ENCODE peak calls at places on chromosomes 13 and 19, in seven cellular contexts. One of them, this sample, is unnamed.

GRCh38 chr13:51453308-51453958 is 597 bp upstream of the INTS6 start:
- DNase-seq in ovary: no peak
- DNase-seq in body of pancreas: peak; percentile 83
- DNase-seq in CD4-positive, alpha-beta T cell: peak; percentile 73
- DNase-seq in ascending aorta: no peak
- DNase-seq in upper lobe of right lung: peak; percentile 94
- DNase-seq in cardiac muscle cell: no peak
- DNase-seq in this sample: no peak

GRCh38 chr13:62702502-62702901 is 1286.9 kb upstream of the PCDH20 start:
- DNase-seq in ovary: no peak
- DNase-seq in body of pancreas: no peak
- DNase-seq in CD4-positive, alpha-beta T cell: no peak
- DNase-seq in ascending aorta: no peak
- DNase-seq in upper lobe of right lung: no peak
- DNase-seq in cardiac muscle cell: no peak
- DNase-seq in this sample: no peak

GRCh38 chr19:16118489-16119033 is 6.9 kb downstream of the RAB8A start:
- DNase-seq in ovary: no peak
- DNase-seq in body of pancreas: no peak
- DNase-seq in CD4-positive, alpha-beta T cell: no peak
- DNase-seq in ascending aorta: no peak
- DNase-seq in upper lobe of right lung: peak; percentile 72
- DNase-seq in cardiac muscle cell: no peak
- DNase-seq in this sample: peak; percentile 44

GRCh38 chr13:30892966-30893365 is 13.1 kb upstream of the MEDAG start:
- DNase-seq in ovary: no peak
- DNase-seq in body of pancreas: no peak
- DNase-seq in CD4-positive, alpha-beta T cell: no peak
- DNase-seq in ascending aorta: peak; percentile 86
- DNase-seq in upper lobe of right lung: no peak
- DNase-seq in cardiac muscle cell: peak; percentile 42
- DNase-seq in this sample: no peak

GRCh38 chr13:91659583-91660415 is 261.4 kb downstream of the GPC5 start:
- DNase-seq in ovary: no peak
- DNase-seq in body of pancreas: no peak
- DNase-seq in CD4-positive, alpha-beta T cell: no peak
- DNase-seq in ascending aorta: no peak
- DNase-seq in upper lobe of right lung: no peak
- DNase-seq in cardiac muscle cell: no peak
- DNase-seq in this sample: no peak

GRCh38 chr13:22017226-22017625 is 346.4 kb downstream of the FGF9 start:
- DNase-seq in ovary: no peak
- DNase-seq in body of pancreas: no peak
- DNase-seq in CD4-positive, alpha-beta T cell: no peak
- DNase-seq in ascending aorta: no peak
- DNase-seq in upper lobe of right lung: no peak
- DNase-seq in cardiac muscle cell: no peak
- DNase-seq in this sample: no peak

GRCh38 chr19:29952127-29952526 is 10.1 kb downstream of the URI1 start:
- DNase-seq in ovary: no peak
- DNase-seq in body of pancreas: no peak
- DNase-seq in CD4-positive, alpha-beta T cell: no peak
- DNase-seq in ascending aorta: no peak
- DNase-seq in upper lobe of right lung: no peak
- DNase-seq in cardiac muscle cell: no peak
- DNase-seq in this sample: no peak

GRCh38 chr13:47306991-47307390 is 410.1 kb upstream of the HTR2A start:
- DNase-seq in ovary: no peak
- DNase-seq in body of pancreas: no peak
- DNase-seq in CD4-positive, alpha-beta T cell: no peak
- DNase-seq in ascending aorta: no peak
- DNase-seq in upper lobe of right lung: no peak
- DNase-seq in cardiac muscle cell: no peak
- DNase-seq in this sample: no peak

GRCh38 chr13:111573801-111574200 is 253.4 kb downstream of the TEX29 start:
- DNase-seq in ovary: no peak
- DNase-seq in body of pancreas: no peak
- DNase-seq in CD4-positive, alpha-beta T cell: no peak
- DNase-seq in ascending aorta: no peak
- DNase-seq in upper lobe of right lung: no peak
- DNase-seq in cardiac muscle cell: no peak
- DNase-seq in this sample: no peak

GRCh38 chr13:29936051-29936813 is 85.8 kb upstream of the UBL3 start:
- DNase-seq in ovary: no peak
- DNase-seq in body of pancreas: no peak
- DNase-seq in CD4-positive, alpha-beta T cell: no peak
- DNase-seq in ascending aorta: no peak
- DNase-seq in upper lobe of right lung: no peak
- DNase-seq in cardiac muscle cell: no peak
- DNase-seq in this sample: peak; percentile 54

GRCh38 chr19:14404322-14404721 is 14.8 kb downstream of the DDX39A start:
- DNase-seq in ovary: no peak
- DNase-seq in body of pancreas: no peak
- DNase-seq in CD4-positive, alpha-beta T cell: no peak
- DNase-seq in ascending aorta: no peak
- DNase-seq in upper lobe of right lung: no peak
- DNase-seq in cardiac muscle cell: no peak
- DNase-seq in this sample: no peak

GRCh38 chr13:27712421-27712820 is 79.9 kb upstream of the GSX1 start:
- DNase-seq in ovary: no peak
- DNase-seq in body of pancreas: peak; percentile 33
- DNase-seq in CD4-positive, alpha-beta T cell: no peak
- DNase-seq in ascending aorta: no peak
- DNase-seq in upper lobe of right lung: no peak
- DNase-seq in cardiac muscle cell: peak; percentile 34
- DNase-seq in this sample: no peak

GRCh38 chr13:48004201-48004600 is 3.1 kb upstream of the SUCLA2 start:
- DNase-seq in ovary: no peak
- DNase-seq in body of pancreas: no peak
- DNase-seq in CD4-positive, alpha-beta T cell: no peak
- DNase-seq in ascending aorta: no peak
- DNase-seq in upper lobe of right lung: no peak
- DNase-seq in cardiac muscle cell: no peak
- DNase-seq in this sample: no peak

GRCh38 chr19:49921871-49922755 is 6.9 kb upstream of the ATF5 start:
- DNase-seq in ovary: no peak
- DNase-seq in body of pancreas: no peak
- DNase-seq in CD4-positive, alpha-beta T cell: no peak
- DNase-seq in ascending aorta: no peak
- DNase-seq in upper lobe of right lung: no peak
- DNase-seq in cardiac muscle cell: no peak
- DNase-seq in this sample: no peak

GRCh38 chr19:33686246-33686645 is 64.5 kb downstream of the CHST8 start:
- DNase-seq in ovary: no peak
- DNase-seq in body of pancreas: no peak
- DNase-seq in CD4-positive, alpha-beta T cell: no peak
- DNase-seq in ascending aorta: peak; percentile 54
- DNase-seq in upper lobe of right lung: peak; percentile 18
- DNase-seq in cardiac muscle cell: no peak
- DNase-seq in this sample: no peak

GRCh38 chr19:44277331-44277730 is 17.6 kb downstream of the ZNF233 start:
- DNase-seq in ovary: no peak
- DNase-seq in body of pancreas: no peak
- DNase-seq in CD4-positive, alpha-beta T cell: no peak
- DNase-seq in ascending aorta: no peak
- DNase-seq in upper lobe of right lung: no peak
- DNase-seq in cardiac muscle cell: no peak
- DNase-seq in this sample: no peak

GRCh38 chr13:45316210-45316799 is 24.7 kb downstream of the TPT1 start:
- DNase-seq in ovary: no peak
- DNase-seq in body of pancreas: no peak
- DNase-seq in CD4-positive, alpha-beta T cell: no peak
- DNase-seq in ascending aorta: no peak
- DNase-seq in upper lobe of right lung: no peak
- DNase-seq in cardiac muscle cell: no peak
- DNase-seq in this sample: no peak

GRCh38 chr19:38617283-38617763 is 430 bp downstream of the MAP4K1 start:
- DNase-seq in ovary: no peak
- DNase-seq in body of pancreas: no peak
- DNase-seq in CD4-positive, alpha-beta T cell: no peak
- DNase-seq in ascending aorta: no peak
- DNase-seq in upper lobe of right lung: no peak
- DNase-seq in cardiac muscle cell: no peak
- DNase-seq in this sample: no peak

GRCh38 chr19:12994701-12995595 is at the start of gene NFIX:
- DNase-seq in ovary: peak; percentile 82
- DNase-seq in body of pancreas: peak; percentile 73
- DNase-seq in CD4-positive, alpha-beta T cell: peak; percentile 42
- DNase-seq in ascending aorta: peak; percentile 86
- DNase-seq in upper lobe of right lung: peak; percentile 87
- DNase-seq in cardiac muscle cell: peak; percentile 80
- DNase-seq in this sample: peak; percentile 76

GRCh38 chr13:67390462-67391093 is 160.4 kb upstream of the PCDH9 start:
- DNase-seq in ovary: no peak
- DNase-seq in body of pancreas: no peak
- DNase-seq in CD4-positive, alpha-beta T cell: no peak
- DNase-seq in ascending aorta: no peak
- DNase-seq in upper lobe of right lung: no peak
- DNase-seq in cardiac muscle cell: no peak
- DNase-seq in this sample: no peak

GRCh38 chr13:100941811-100942361 is 267.3 kb upstream of the TMTC4 start:
- DNase-seq in ovary: no peak
- DNase-seq in body of pancreas: no peak
- DNase-seq in CD4-positive, alpha-beta T cell: no peak
- DNase-seq in ascending aorta: no peak
- DNase-seq in upper lobe of right lung: no peak
- DNase-seq in cardiac muscle cell: no peak
- DNase-seq in this sample: no peak

GRCh38 chr19:55169136-55169535 is 2.7 kb upstream of the DNAAF3 start:
- DNase-seq in ovary: no peak
- DNase-seq in body of pancreas: no peak
- DNase-seq in CD4-positive, alpha-beta T cell: no peak
- DNase-seq in ascending aorta: no peak
- DNase-seq in upper lobe of right lung: no peak
- DNase-seq in cardiac muscle cell: no peak
- DNase-seq in this sample: no peak

GRCh38 chr19:49554701-49555181 is 25.6 kb downstream of the NOSIP start:
- DNase-seq in ovary: no peak
- DNase-seq in body of pancreas: peak; percentile 36
- DNase-seq in CD4-positive, alpha-beta T cell: no peak
- DNase-seq in ascending aorta: no peak
- DNase-seq in upper lobe of right lung: no peak
- DNase-seq in cardiac muscle cell: no peak
- DNase-seq in this sample: peak; percentile 57

GRCh38 chr19:53659292-53659691 is 27.5 kb downstream of the DPRX start:
- DNase-seq in ovary: no peak
- DNase-seq in body of pancreas: no peak
- DNase-seq in CD4-positive, alpha-beta T cell: no peak
- DNase-seq in ascending aorta: no peak
- DNase-seq in upper lobe of right lung: no peak
- DNase-seq in cardiac muscle cell: peak; percentile 85
- DNase-seq in this sample: no peak
- TF ChIP-seq CTCF in ovary: no peak
- TF ChIP-seq CTCF in body of pancreas: no peak
- TF ChIP-seq CTCF in CD4-positive, alpha-beta T cell: no peak
- TF ChIP-seq CTCF in ascending aorta: no peak
- TF ChIP-seq CTCF in upper lobe of right lung: peak; percentile 45
- TF ChIP-seq CTCF in cardiac muscle cell: no peak
- TF ChIP-seq CTCF in this sample: peak; percentile 21

GRCh38 chr19:3672575-3672948 is 27.7 kb downstream of the PIP5K1C start:
- DNase-seq in ovary: no peak
- DNase-seq in body of pancreas: no peak
- DNase-seq in CD4-positive, alpha-beta T cell: no peak
- DNase-seq in ascending aorta: no peak
- DNase-seq in upper lobe of right lung: no peak
- DNase-seq in cardiac muscle cell: no peak
- DNase-seq in this sample: no peak
- H3K27ac ChIP-seq in ovary: peak overlapping the region; percentile 90
- H3K27ac ChIP-seq in body of pancreas: no peak overlapping the region
- H3K27ac ChIP-seq in CD4-positive, alpha-beta T cell: no peak overlapping the region
- H3K27ac ChIP-seq in ascending aorta: peak overlapping the region; percentile 99
- H3K27ac ChIP-seq in upper lobe of right lung: peak overlapping the region; percentile 85
- H3K27ac ChIP-seq in cardiac muscle cell: peak overlapping the region; percentile 63
- H3K27ac ChIP-seq in this sample: no peak overlapping the region

DNA sequence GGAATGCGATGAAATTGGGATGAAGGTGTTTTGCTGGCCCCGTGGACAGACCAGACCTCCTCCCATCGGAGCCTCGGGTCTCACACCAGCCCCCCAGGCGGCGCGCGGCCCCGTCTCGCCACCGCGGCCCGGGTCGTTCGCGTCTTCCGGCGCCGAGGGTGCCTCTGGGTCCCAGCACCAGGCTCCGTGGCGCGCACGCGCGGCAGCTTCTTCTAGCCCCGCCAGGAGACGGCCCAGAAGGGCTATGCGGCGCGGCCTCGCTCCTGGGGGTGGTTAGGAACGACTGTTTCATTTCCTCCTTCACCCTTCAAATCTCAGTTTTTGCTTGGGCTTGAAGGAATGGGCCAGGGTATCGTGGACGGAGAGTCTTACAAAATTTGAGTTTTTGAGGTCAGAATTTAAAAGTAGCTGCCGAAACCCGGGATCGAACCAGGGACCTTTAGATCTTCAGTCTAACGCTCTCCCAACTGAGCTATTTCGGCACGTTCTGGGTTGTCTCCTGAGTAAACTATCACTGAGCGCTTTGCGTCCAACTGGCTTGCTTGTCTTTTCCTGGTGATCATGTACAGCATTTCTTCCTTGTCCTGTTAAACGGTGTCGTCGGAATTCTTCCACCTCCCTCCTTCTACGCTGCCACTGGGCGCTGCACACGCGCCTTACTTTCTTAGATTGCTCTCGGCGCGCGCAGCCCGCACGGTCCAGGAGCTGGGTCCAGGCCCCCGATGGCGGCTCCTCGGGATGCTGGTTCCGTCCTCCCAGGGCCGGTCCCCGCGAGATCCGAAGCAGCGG is 46.5 kb downstream of the TGDS start:
- DNase-seq in ovary: peak; percentile 93
- DNase-seq in body of pancreas: peak; percentile 92
- DNase-seq in CD4-positive, alpha-beta T cell: peak; percentile 96
- DNase-seq in ascending aorta: peak; percentile 96
- DNase-seq in upper lobe of right lung: peak; percentile 97
- DNase-seq in cardiac muscle cell: peak; percentile 93
- DNase-seq in this sample: peak; percentile 90
- TF ChIP-seq CTCF in ovary: no peak
- TF ChIP-seq CTCF in body of pancreas: no peak
- TF ChIP-seq CTCF in CD4-positive, alpha-beta T cell: no peak
- TF ChIP-seq CTCF in ascending aorta: no peak
- TF ChIP-seq CTCF in upper lobe of right lung: peak; percentile 4
- TF ChIP-seq CTCF in cardiac muscle cell: no peak
- TF ChIP-seq CTCF in this sample: no peak

GRCh38 chr13:106143930-106144709 is 391.3 kb downstream of the EFNB2 start:
- DNase-seq in ovary: no peak
- DNase-seq in body of pancreas: peak; percentile 36
- DNase-seq in CD4-positive, alpha-beta T cell: no peak
- DNase-seq in ascending aorta: no peak
- DNase-seq in upper lobe of right lung: no peak
- DNase-seq in cardiac muscle cell: no peak
- DNase-seq in this sample: no peak

GRCh38 chr13:106140476-106140875 is 395.0 kb downstream of the EFNB2 start:
- DNase-seq in ovary: no peak
- DNase-seq in body of pancreas: no peak
- DNase-seq in CD4-positive, alpha-beta T cell: no peak
- DNase-seq in ascending aorta: no peak
- DNase-seq in upper lobe of right lung: no peak
- DNase-seq in cardiac muscle cell: no peak
- DNase-seq in this sample: no peak

GRCh38 chr13:106145997-106146864 is 389.2 kb downstream of the EFNB2 start:
- DNase-seq in ovary: no peak
- DNase-seq in body of pancreas: no peak
- DNase-seq in CD4-positive, alpha-beta T cell: no peak
- DNase-seq in ascending aorta: no peak
- DNase-seq in upper lobe of right lung: no peak
- DNase-seq in cardiac muscle cell: peak; percentile 63
- DNase-seq in this sample: no peak

GRCh38 chr13:106143392-106143791 is 392.1 kb downstream of the EFNB2 start:
- DNase-seq in ovary: no peak
- DNase-seq in body of pancreas: no peak
- DNase-seq in CD4-positive, alpha-beta T cell: no peak
- DNase-seq in ascending aorta: no peak
- DNase-seq in upper lobe of right lung: no peak
- DNase-seq in cardiac muscle cell: no peak
- DNase-seq in this sample: no peak

GRCh38 chr13:106145070-106145469 is 390.4 kb downstream of the EFNB2 start:
- DNase-seq in ovary: no peak
- DNase-seq in body of pancreas: no peak
- DNase-seq in CD4-positive, alpha-beta T cell: no peak
- DNase-seq in ascending aorta: no peak
- DNase-seq in upper lobe of right lung: no peak
- DNase-seq in cardiac muscle cell: no peak
- DNase-seq in this sample: no peak
- H3K27ac ChIP-seq in ovary: no peak overlapping the region
- H3K27ac ChIP-seq in body of pancreas: peak overlapping the region; percentile 74
- H3K27ac ChIP-seq in CD4-positive, alpha-beta T cell: no peak overlapping the region
- H3K27ac ChIP-seq in ascending aorta: no peak overlapping the region
- H3K27ac ChIP-seq in upper lobe of right lung: no peak overlapping the region
- H3K27ac ChIP-seq in cardiac muscle cell: no peak overlapping the region
- H3K27ac ChIP-seq in this sample: no peak overlapping the region

This sample was measured in right lobe of liver.